ENCODE peak calls at places on chromosomes 6 and 20, in four cellular contexts. N, T, A and M are unnamed samples.

GRCh38 chr6:147873826-147874225 is 365.3 kb downstream of the SAMD5 start:
- DNase-seq in N (no peak), T (no peak), A (no peak), M (no peak)

GRCh38 chr6:11039040-11039439 is 5.1 kb downstream of the ELOVL2 start:
- DNase-seq in N (no peak), T (no peak), A (no peak), M (no peak)

GRCh38 chr6:170446841-170447560 is 106.1 kb downstream of the PSMB1 start:
- DNase-seq in N (no peak), T (no peak), A (no peak), M (no peak)

GRCh38 chr6:41263267-41263666 is 23.2 kb downstream of the TREM1 start:
- DNase-seq in N (no peak), T (no peak), A (no peak), M (no peak)

GRCh38 chr6:87333591-87334181 is 4.6 kb upstream of the GJB7 start:
- DNase-seq in N (no peak), T (no peak), A (no peak), M (no peak)

GRCh38 chr6:167345960-167346359 is 21.1 kb downstream of the TTLL2 start:
- DNase-seq in N (no peak), T (no peak), A (no peak), M (no peak)

GRCh38 chr6:28474441-28475219 is 31.3 kb upstream of the ZSCAN23 start:
- DNase-seq in N (no peak), T (peak; percentile 86), A (no peak), M (no peak)

GRCh38 chr6:130583268-130583667 is 217.5 kb downstream of the TMEM200A start:
- DNase-seq in N (no peak), T (no peak), A (no peak), M (peak; percentile 23)

GRCh38 chr20:50996901-50997830 is 25.7 kb downstream of the KCNG1 start:
- DNase-seq in N (no peak), T (no peak), A (no peak), M (no peak)

GRCh38 chr20:3995067-3995748 is 20.1 kb downstream of the RNF24 start:
- DNase-seq in N (no peak), T (no peak), A (no peak), M (no peak)

GRCh38 chr6:138541793-138542481 is 42.6 kb upstream of the NHSL1 start:
- DNase-seq in N (no peak), T (no peak), A (no peak), M (no peak)

GRCh38 chr6:13662651-13663334 is 47.7 kb downstream of the NOL7 start:
- DNase-seq in N (no peak), T (no peak), A (no peak), M (no peak)

GRCh38 chr20:14677455-14677854 is 340.0 kb upstream of the FLRT3 start:
- DNase-seq in N (no peak), T (no peak), A (no peak), M (no peak)

GRCh38 chr6:134951494-134952263 is 1.8 kb upstream of the ALDH8A1 start:
- DNase-seq in N (no peak), T (no peak), A (no peak), M (no peak)

GRCh38 chr6:130233332-130233731 is 10.6 kb upstream of the SAMD3 start:
- DNase-seq in N (no peak), T (no peak), A (no peak), M (no peak)

GRCh38 chr6:135243871-135244796 is 63.0 kb downstream of the MYB start:
- DNase-seq in N (no peak), T (no peak), A (no peak), M (no peak)

GRCh38 chr6:130412556-130413290 is 46.9 kb downstream of the TMEM200A start:
- DNase-seq in N (no peak), T (no peak), A (no peak), M (no peak)

GRCh38 chr20:38747495-38748096 is 664 bp upstream of the ACTR5 start:
- DNase-seq in N (peak; percentile 47), T (no peak), A (no peak), M (no peak)

GRCh38 chr20:45157977-45158376 is 16.7 kb upstream of the PI3 start:
- DNase-seq in N (no peak), T (peak; percentile 16), A (no peak), M (no peak)

GRCh38 chr20:32966382-32966781 is 37.9 kb downstream of the SUN5 start:
- DNase-seq in N (no peak), T (no peak), A (peak; percentile 66), M (no peak)

GRCh38 chr6:149334201-149334600 is 16.7 kb downstream of the TAB2 start:
- DNase-seq in N (no peak), T (no peak), A (no peak), M (no peak)

GRCh38 chr6:170128811-170129681 is 161.8 kb downstream of the DLL1 start:
- DNase-seq in N (no peak), T (no peak), A (no peak), M (peak; percentile 9)

GRCh38 chr20:22303523-22303922 is 280.8 kb downstream of the FOXA2 start:
- DNase-seq in N (no peak), T (peak; percentile 64), A (no peak), M (no peak)

GRCh38 chr6:167350731-167351655 is 26.1 kb downstream of the TTLL2 start:
- DNase-seq in N (peak; percentile 63), T (peak; percentile 76), A (no peak), M (peak; percentile 72)

GRCh38 chr6:111736005-111736607 is 130.4 kb upstream of the TRAF3IP2 start:
- DNase-seq in N (no peak), T (no peak), A (no peak), M (no peak)

GRCh38 chr20:61976650-61977332 is 88.9 kb downstream of the TAF4 start:
- DNase-seq in N (no peak), T (no peak), A (no peak), M (peak; percentile 77)

GRCh38 chr6:26411751-26412150 is 9.7 kb downstream of the BTN3A1 start:
- DNase-seq in N (no peak), T (no peak), A (no peak), M (no peak)

GRCh38 chr6:128860782-128861181 is 22.2 kb upstream of the LAMA2 start:
- DNase-seq in N (no peak), T (no peak), A (no peak), M (no peak)

GRCh38 chr20:3847419-3847940 is 846 bp downstream of the MAVS start:
- DNase-seq in N (no peak), T (no peak), A (no peak), M (no peak)

GRCh38 chr6:125827788-125828313 is 37.1 kb downstream of the NCOA7 start:
- DNase-seq in N (no peak), T (no peak), A (no peak), M (no peak)

GRCh38 chr6:45590751-45591184 is 213.0 kb upstream of the SUPT3H start:
- DNase-seq in N (peak; percentile 47), T (no peak), A (peak; percentile 90), M (no peak)

GRCh38 chr20:2840138-2840966 is at the start of the genes PCED1A and VPS16:
- DNase-seq in N (peak; percentile 88), T (peak; percentile 90), A (peak; percentile 96), M (peak; percentile 99)

GRCh38 chr6:157184202-157185015 is 138.9 kb downstream of the TMEM242 start:
- DNase-seq in N (peak; percentile 76), T (peak; percentile 45), A (no peak), M (peak; percentile 89)
- TF ChIP-seq EP300 in N (no peak), T (no peak), A (no peak), M (no peak)

GRCh38 chr6:145648149-145648548 is 87.2 kb downstream of the EPM2A start:
- DNase-seq in N (no peak), T (no peak), A (no peak), M (no peak)
- TF ChIP-seq EP300 in N (no peak), T (no peak), A (no peak), M (no peak)

GRCh38 chr6:43842964-43843645 is 73.1 kb downstream of the VEGFA start:
- DNase-seq in N (no peak), T (no peak), A (no peak), M (no peak)
- TF ChIP-seq EP300 in N (no peak), T (no peak), A (no peak), M (no peak)

DNA sequence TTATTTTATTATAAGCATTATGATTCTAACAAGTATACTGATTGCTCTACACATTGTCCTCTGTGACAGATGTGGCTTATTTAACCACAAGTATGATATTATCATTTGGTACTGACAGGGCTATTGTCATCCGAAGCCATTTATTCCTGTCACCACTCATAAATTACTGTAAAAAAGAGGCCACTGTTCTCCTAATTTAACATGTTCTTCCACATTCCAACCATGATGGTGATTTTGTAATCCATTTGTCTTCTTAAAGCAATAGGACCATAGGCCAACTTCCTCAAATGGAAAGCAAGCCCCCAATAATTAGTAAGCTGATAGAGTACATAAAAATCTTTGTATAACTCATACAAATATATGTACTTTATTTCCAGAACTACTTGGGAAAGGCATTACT is 50.6 kb downstream of the FUT9 start:
- DNase-seq in N (no peak), T (no peak), A (no peak), M (no peak)
- TF ChIP-seq EP300 in N (no peak), T (no peak), A (no peak), M (no peak)

GRCh38 chr6:136594671-136595070 is 44.4 kb upstream of the MAP7 start:
- DNase-seq in N (no peak), T (no peak), A (no peak), M (no peak)

GRCh38 chr6:136591617-136592016 is 41.4 kb upstream of the MAP7 start:
- DNase-seq in N (no peak), T (no peak), A (no peak), M (no peak)

GRCh38 chr6:136592930-136593673 is 42.9 kb upstream of the MAP7 start:
- DNase-seq in N (no peak), T (no peak), A (no peak), M (no peak)

GRCh38 chr6:136598048-136598447 is 47.8 kb upstream of the MAP7 start:
- DNase-seq in N (no peak), T (no peak), A (no peak), M (no peak)

DNA sequence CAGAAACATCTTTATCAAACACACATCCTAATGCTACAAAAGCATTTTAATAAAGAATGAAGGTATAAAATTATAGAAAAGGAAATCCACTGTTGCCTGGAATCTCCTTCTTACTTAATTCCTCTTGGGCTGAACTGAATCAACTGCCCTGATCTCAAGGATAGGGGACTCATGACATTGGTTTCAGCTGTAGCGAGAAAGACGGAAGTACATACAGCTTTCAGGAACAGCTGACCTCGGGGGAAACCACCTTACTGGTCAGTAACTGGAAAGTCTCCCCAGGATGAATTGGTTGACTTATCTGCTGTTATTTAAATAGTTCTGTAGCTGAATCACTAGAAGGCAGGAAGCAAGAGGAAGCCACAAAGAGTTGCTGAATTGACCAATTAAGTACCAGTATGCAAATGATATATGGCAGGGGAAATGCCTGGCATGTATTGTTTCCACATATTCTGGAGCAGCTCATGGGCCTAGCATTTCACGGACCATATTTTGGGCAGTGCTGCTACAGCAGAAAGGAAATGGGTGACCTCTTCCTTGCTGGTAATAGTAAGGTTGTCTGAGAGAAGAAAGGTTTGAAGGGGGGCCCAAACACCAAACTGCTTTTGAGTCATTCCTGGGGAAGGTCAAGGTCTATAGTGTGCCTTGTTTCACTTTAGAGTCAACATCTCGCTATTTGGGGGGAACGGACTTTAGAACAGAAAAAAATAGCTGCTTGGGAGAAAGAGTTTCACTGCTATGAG is 43.7 kb upstream of the MAP7 start:
- DNase-seq in N (no peak), T (peak; percentile 52), A (no peak), M (no peak)
- TF ChIP-seq EP300 in N (no peak), T (no peak), A (no peak), M (no peak)

GRCh38 chr6:36755435-36756348 is 58.1 kb downstream of the RAB44 start:
- DNase-seq in N (no peak), T (peak; percentile 25), A (no peak), M (peak; percentile 34)
- TF ChIP-seq EP300 in N (no peak), T (no peak), A (no peak), M (no peak)

GRCh38 chr6:33410050-33410710 is 634 bp upstream of the PHF1 start:
- DNase-seq in N (peak; percentile 98), T (peak; percentile 97), A (peak; percentile 99), M (peak; percentile 100)
- TF ChIP-seq EP300 in N (peak; percentile 84), T (no peak), A (peak; percentile 41), M (no peak)